ENCODE peak calls at places on chromosome 18, in six cellular contexts. P is upper lobe of right lung; Q is hepatocyte; J is heart right ventricle; D is HFF-Myc; Z is CD8-positive, alpha-beta T cell. F is an unnamed sample.

GRCh38 chr18:69564602-69565001 is 163.9 kb downstream of the DOK6 start:
- DNase-seq in D (no peak), Z (no peak), Q (no peak), P (no peak), J (no peak), F (no peak)

GRCh38 chr18:38006541-38006940 is 440.9 kb upstream of the CELF4 start:
- DNase-seq in D (no peak), J (no peak), Q (no peak), P (no peak), Z (no peak), F (no peak)

GRCh38 chr18:26091047-26091630 is 726 bp upstream of the SS18 start:
- DNase-seq in P (no peak), D (peak; percentile 32), J (no peak), Q (no peak), Z (no peak), F (no peak)

GRCh38 chr18:56083097-56083865 is 495.3 kb upstream of the TCF4 start:
- DNase-seq in Z (no peak), Q (peak; percentile 28), D (peak; percentile 84), J (peak; percentile 92), P (no peak), F (no peak)

GRCh38 chr18:63511285-63511684 is 30.9 kb upstream of the SERPINB12 start:
- DNase-seq in Q (peak; percentile 55), Z (no peak), D (peak; percentile 26), P (no peak), J (peak; percentile 17), F (no peak)

GRCh38 chr18:6821346-6821745 is 91.8 kb downstream of the ARHGAP28 start:
- DNase-seq in Q (no peak), P (no peak), J (no peak), D (no peak), Z (no peak), F (no peak)

GRCh38 chr18:46712406-46712805 is 44.4 kb downstream of the ST8SIA5 start:
- DNase-seq in P (no peak), Z (no peak), J (peak; percentile 30), Q (peak; percentile 43), D (peak; percentile 12), F (no peak)

GRCh38 chr18:13577091-13577697 is 149.2 kb downstream of the FAM210A start:
- DNase-seq in J (no peak), P (no peak), Q (no peak), Z (no peak), D (no peak), F (no peak)

GRCh38 chr18:30562231-30562630 is 480.3 kb downstream of the DSC3 start:
- DNase-seq in P (no peak), D (no peak), Z (no peak), J (no peak), Q (no peak), F (no peak)

DNA sequence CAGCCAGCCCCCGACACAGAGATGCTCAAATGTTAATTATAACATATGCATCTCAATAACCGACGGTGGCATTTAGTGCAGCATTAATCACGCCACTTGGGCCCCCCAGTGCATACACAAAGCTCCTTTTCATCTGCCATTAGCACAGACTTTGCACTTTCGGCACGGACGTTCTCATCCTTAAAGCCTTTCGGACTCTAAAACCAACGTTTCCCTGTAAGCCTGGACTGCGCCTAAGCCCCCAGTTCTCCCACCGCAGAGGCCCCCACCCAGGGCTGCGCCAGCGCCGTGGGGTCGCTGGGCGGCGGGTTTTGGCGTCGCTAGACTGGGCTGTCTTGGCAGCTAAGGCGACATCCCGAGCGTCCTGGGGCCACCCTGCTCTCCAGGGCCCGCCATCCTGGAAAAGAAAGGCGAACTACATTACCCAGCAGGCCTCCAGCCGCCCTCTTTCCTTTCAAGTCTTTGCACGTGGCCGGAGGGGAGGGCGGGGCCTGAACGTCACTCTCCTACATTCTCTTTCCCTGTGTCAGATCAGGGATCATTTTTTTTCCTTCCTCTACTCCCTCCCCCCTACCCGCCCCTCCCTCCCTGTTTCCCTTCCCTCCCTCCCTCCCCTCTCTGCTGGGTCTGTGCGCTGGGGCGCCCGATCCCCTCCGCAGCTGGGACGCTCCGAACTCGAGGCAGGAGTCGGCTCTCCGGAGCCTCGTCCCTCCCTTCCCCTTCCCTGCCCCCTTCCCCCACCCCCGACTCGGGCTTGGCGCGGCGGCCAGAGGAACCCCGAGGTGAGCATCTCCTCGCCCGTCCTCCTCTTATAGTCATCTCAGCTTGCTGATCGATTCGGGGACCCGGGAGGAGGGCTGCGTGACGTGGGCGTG is at the start of gene CTIF:
- DNase-seq in J (peak; percentile 97), P (peak; percentile 96), Z (peak; percentile 64), Q (peak; percentile 98), D (peak; percentile 89), F (peak; percentile 62)
- TF ChIP-seq CTCF in J (no peak), P (no peak), Z (no peak), Q (no peak), D (no peak), F (no peak)

DNA sequence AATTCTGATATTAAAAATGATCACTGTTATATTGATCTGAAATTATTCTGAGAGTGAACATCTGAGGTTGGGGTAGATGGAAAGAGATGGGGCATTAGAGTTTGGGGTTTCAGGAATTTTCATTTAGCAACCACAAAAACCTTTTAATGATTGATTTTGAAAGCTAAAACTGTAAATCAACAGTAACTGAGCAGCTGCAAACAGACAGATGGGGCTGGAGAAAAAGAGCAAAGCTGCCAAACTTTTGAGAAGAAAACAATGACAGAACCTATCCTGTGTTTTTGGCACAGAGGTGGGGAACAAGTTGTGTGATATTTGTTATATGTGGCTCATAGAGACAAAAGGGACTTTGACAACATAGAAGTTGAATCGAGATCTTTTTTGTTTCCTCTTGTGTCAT is 415.7 kb upstream of the DSEL start:
- DNase-seq in J (no peak), Q (no peak), D (no peak), P (no peak), Z (no peak), F (no peak)
- H3K4me3 ChIP-seq in J (no peak overlapping the region), Q (no peak overlapping the region), D (no peak overlapping the region), P (no peak overlapping the region), Z (no peak overlapping the region), F (no peak overlapping the region)

GRCh38 chr18:1062592-1062991 is 157.9 kb downstream of the ADCYAP1 start:
- DNase-seq in J (no peak), D (no peak), P (no peak), Z (no peak), Q (no peak), F (no peak)
- TF ChIP-seq CTCF in J (no peak), D (no peak), P (no peak), Z (no peak), Q (no peak), F (peak; percentile 26)

DNA sequence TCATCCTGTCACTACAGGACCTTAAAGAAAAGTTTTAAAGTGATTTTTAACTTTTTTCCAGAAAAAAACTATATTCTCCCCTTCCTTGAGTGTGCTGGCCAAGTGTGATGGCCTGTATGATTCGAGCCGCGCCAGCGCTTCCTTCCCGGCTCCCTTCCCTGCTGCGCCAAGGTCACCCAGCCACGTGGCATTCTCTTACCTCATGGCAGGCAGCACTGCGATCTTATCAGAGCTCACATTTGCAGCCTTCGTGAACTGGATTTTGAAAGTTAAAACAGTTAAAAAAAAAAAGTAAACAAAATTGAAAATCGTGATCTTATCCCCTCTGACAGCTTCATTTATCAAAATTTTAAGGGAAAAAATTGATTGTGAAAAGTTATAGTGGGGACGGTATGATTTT is 279.8 kb downstream of the PTGR3 start:
- DNase-seq in P (no peak), J (no peak), Z (no peak), Q (no peak), D (no peak), F (no peak)
- H3K4me3 ChIP-seq in P (no peak overlapping the region), J (no peak overlapping the region), Z (no peak overlapping the region), Q (no peak overlapping the region), D (no peak overlapping the region), F (no peak overlapping the region)

GRCh38 chr18:80247403-80247916 is at the start of gene PARD6G:
- DNase-seq in Q (peak; percentile 95), P (peak; percentile 88), D (no peak), J (peak; percentile 82), Z (peak; percentile 74), F (no peak)
- TF ChIP-seq CTCF in Q (peak; percentile 29), P (no peak), D (no peak), J (no peak), Z (no peak), F (no peak)

GRCh38 chr18:44816028-44816427 is 135.3 kb downstream of the SETBP1 start:
- DNase-seq in P (no peak), Q (no peak), D (no peak), J (no peak), Z (no peak), F (no peak)
- H3K4me3 ChIP-seq in P (no peak overlapping the region), Q (no peak overlapping the region), D (no peak overlapping the region), J (no peak overlapping the region), Z (no peak overlapping the region), F (no peak overlapping the region)

DNA sequence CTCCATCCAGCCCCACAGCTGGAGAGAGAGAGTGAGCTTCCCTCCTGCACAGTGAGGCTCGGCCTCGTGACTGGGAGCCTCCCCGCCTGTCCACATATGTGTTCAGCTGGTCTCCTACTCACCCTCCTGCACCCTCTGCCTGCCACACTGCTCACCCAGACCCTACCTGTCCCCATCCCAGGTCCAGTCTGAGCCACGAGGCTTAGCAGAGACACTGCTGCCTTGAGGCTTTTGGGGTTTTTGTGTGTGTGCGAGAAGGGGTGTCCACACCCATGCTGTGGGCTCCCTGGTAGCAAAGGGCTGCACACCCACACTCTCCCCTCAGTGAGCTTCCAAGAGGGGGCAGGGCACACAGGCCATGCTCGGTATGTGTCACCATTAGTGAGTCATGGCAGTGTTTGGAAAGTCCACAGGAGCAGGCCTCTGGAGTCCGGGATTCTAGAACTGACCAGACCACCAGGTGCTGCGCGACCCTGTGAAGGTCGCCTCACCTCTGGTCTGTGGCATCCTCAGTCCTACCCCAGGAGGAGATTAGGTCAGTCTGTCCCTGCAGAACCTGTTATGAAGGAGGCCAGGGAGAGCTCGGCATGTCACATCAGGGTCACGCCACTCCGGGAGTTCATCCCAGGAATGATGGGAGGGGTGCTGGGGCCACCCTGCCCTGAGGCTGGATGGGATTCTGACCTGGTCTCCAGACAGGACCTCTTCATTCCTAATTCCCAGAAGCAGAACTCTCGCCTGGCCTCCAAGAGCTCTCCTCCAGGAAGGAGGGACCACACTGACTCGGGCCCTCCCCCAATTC is 39.9 kb upstream of the SMAD7 start:
- DNase-seq in D (no peak), Z (no peak), J (no peak), Q (peak; percentile 75), P (no peak), F (no peak)
- TF ChIP-seq CTCF in D (no peak), Z (no peak), J (no peak), Q (no peak), P (no peak), F (no peak)

F was measured in epithelial cell of proximal tubule.